ENCODE peak calls at places on chromosome 10, in seven cellular contexts. O is aorta; B is GM06990; F is stimulated activated CD4-positive, alpha-beta T cell treated with anti-CD3 and anti-CD28 coated beads, Interleukin-15, amount 100 ng/mL, for 1 hour; Q is neural crest cell; Z is fibroblast of the conjunctiva; Y is activated CD8-positive, alpha-beta memory T cell treated with anti-CD3 and anti-CD28 coated beads for 1 hour. S is an unnamed sample.

GRCh38 chr10:50469778-50470193 is 154.0 kb downstream of the SGMS1 start:
- DNase-seq in Q (no peak), B (no peak), Z (no peak), O (no peak), F (no peak), Y (no peak), S (no peak)

GRCh38 chr10:116756277-116756676 is 13.9 kb upstream of the HSPA12A start:
- DNase-seq in Y (no peak), Z (no peak), O (peak), F (no peak), B (no peak), Q (no peak), S (no peak)

GRCh38 chr10:35127289-35127891 is 744 bp downstream of the CREM start:
- DNase-seq in O (peak), Z (peak), Q (peak), F (peak), B (peak), Y (peak), S (peak)

GRCh38 chr10:30357075-30357801 is 8.2 kb upstream of the MTPAP start:
- DNase-seq in Q (no peak), Y (no peak), F (no peak), O (no peak), Z (no peak), B (no peak), S (no peak)

GRCh38 chr10:120702032-120702431 is 149.1 kb upstream of the WDR11 start:
- DNase-seq in Y (no peak), F (no peak), B (no peak), O (no peak), Z (no peak), Q (no peak), S (no peak)

GRCh38 chr10:11875183-11875498 is 52.0 kb downstream of the PROSER2 start:
- DNase-seq in O (no peak), Q (no peak), Y (no peak), B (no peak), Z (no peak), F (no peak), S (peak)

GRCh38 chr10:125700355-125700911 is 17.5 kb upstream of the TEX36 start:
- DNase-seq in F (no peak), Z (peak), O (no peak), B (no peak), Q (no peak), Y (no peak), S (no peak)

GRCh38 chr10:116627386-116627933 is 6.7 kb downstream of the PNLIPRP2 start:
- DNase-seq in F (no peak), O (no peak), Z (no peak), Y (no peak), B (no peak), Q (peak), S (peak)

GRCh38 chr10:132886211-132887099 is 55.9 kb downstream of the CFAP46 start:
- DNase-seq in Z (no peak), Y (no peak), B (no peak), Q (no peak), F (no peak), O (peak), S (no peak)

GRCh38 chr10:44935201-44935960 is 24.2 kb upstream of the RASSF4 start:
- DNase-seq in F (no peak), O (peak), Z (no peak), Y (no peak), Q (no peak), B (no peak), S (peak)

GRCh38 chr10:451021-451471 is 238.4 kb downstream of the DIP2C start:
- DNase-seq in F (peak), Y (no peak), O (no peak), Z (no peak), Q (no peak), B (peak), S (peak)

GRCh38 chr10:26890956-26891355 is 30.2 kb upstream of the ABI1 start:
- DNase-seq in O (peak), Z (peak), F (no peak), Y (no peak), Q (peak), B (peak), S (peak)

GRCh38 chr10:105691811-105692210 is 1050.7 kb downstream of the SORCS3 start:
- DNase-seq in F (no peak), O (no peak), Z (no peak), Q (peak), Y (no peak), B (no peak), S (peak)

GRCh38 chr10:58465641-58466040 is 47.0 kb upstream of the BICC1 start:
- DNase-seq in Z (no peak), B (no peak), Q (no peak), F (no peak), Y (no peak), O (no peak), S (peak)

GRCh38 chr10:31099664-31100063 is 68.0 kb upstream of the ZNF438 start:
- DNase-seq in F (peak), Q (no peak), B (no peak), O (no peak), Y (no peak), Z (no peak), S (peak)

GRCh38 chr10:44888861-44889260 is 22.3 kb upstream of the TMEM72 start:
- DNase-seq in Z (no peak), O (no peak), Y (no peak), F (no peak), B (no peak), Q (no peak), S (no peak)

GRCh38 chr10:6280291-6280690 is 77.6 kb downstream of the PFKFB3 start:
- DNase-seq in Q (no peak), O (no peak), F (no peak), Z (no peak), B (no peak), Y (no peak), S (peak)

GRCh38 chr10:49758249-49758930 is 3.7 kb downstream of the OGDHL start:
- DNase-seq in B (no peak), Z (no peak), Y (no peak), Q (no peak), F (no peak), O (no peak), S (no peak)